ENCODE peak calls at places on chromosomes 11 and 22, in eight cellular contexts. E is cardiac muscle cell, P is bronchial epithelial cell, Z is tibial nerve, C is adrenal gland, F is AG10803, Y is breast epithelium, A is epithelial cell of esophagus. M is an unnamed sample.

GRCh38 chr11:36478700-36479329 is 31.3 kb downstream of the TRAF6 start:
- DNase-seq in E (peak), P (peak), Z (peak), C (peak), F (peak), Y (no peak), A (peak), M (no peak)

GRCh38 chr11:95282337-95282751 is 51.3 kb upstream of the SESN3 start:
- DNase-seq in E (no peak), P (no peak), Z (no peak), C (no peak), F (peak), Y (no peak), A (peak), M (no peak)

GRCh38 chr11:60607483-60607882 is 91.9 kb upstream of the MS4A8 start:
- DNase-seq in E (no peak), P (no peak), Z (no peak), C (no peak), F (no peak), Y (no peak), A (no peak), M (no peak)

GRCh38 chr22:38704568-38705234 is 1.0 kb upstream of the GTPBP1 start:
- DNase-seq in E (no peak), P (no peak), Z (no peak), C (no peak), F (no peak), Y (no peak), A (no peak), M (no peak)

GRCh38 chr11:85089654-85090053 is 537.5 kb downstream of the DLG2 start:
- DNase-seq in E (no peak), P (no peak), Z (no peak), C (no peak), F (no peak), Y (no peak), A (no peak), M (no peak)

GRCh38 chr11:66360406-66361073 is 11.0 kb downstream of the SLC29A2 start:
- DNase-seq in E (no peak), P (no peak), Z (no peak), C (no peak), F (no peak), Y (no peak), A (no peak), M (no peak)

GRCh38 chr11:76622481-76623094 is 48.0 kb downstream of the LRRC32 start:
- DNase-seq in E (no peak), P (no peak), Z (no peak), C (peak), F (no peak), Y (no peak), A (no peak), M (no peak)

GRCh38 chr22:32828150-32828549 is 26.6 kb downstream of the TIMP3 start:
- DNase-seq in E (peak), P (no peak), Z (no peak), C (no peak), F (no peak), Y (no peak), A (no peak), M (no peak)

GRCh38 chr11:6655790-6656580 is at the start of gene DCHS1:
- DNase-seq in E (peak), P (no peak), Z (no peak), C (no peak), F (no peak), Y (no peak), A (no peak), M (no peak)

GRCh38 chr11:63874511-63874910 is 35.6 kb downstream of the MARK2 start:
- DNase-seq in E (peak), P (no peak), Z (no peak), C (no peak), F (no peak), Y (no peak), A (no peak), M (no peak)

GRCh38 chr11:72067266-72067665 is 13.1 kb downstream of the NUMA1 start:
- DNase-seq in E (no peak), P (no peak), Z (no peak), C (no peak), F (no peak), Y (no peak), A (no peak), M (no peak)

GRCh38 chr11:72069787-72070251 is 10.5 kb downstream of the NUMA1 start:
- DNase-seq in E (peak), P (peak), Z (peak), C (peak), F (peak), Y (peak), A (peak), M (peak)

GRCh38 chr11:72069200-72069599 is 11.1 kb downstream of the NUMA1 start:
- DNase-seq in E (no peak), P (no peak), Z (no peak), C (no peak), F (peak), Y (no peak), A (no peak), M (no peak)

GRCh38 chr11:72067676-72068075 is 12.7 kb downstream of the NUMA1 start:
- DNase-seq in E (no peak), P (no peak), Z (no peak), C (no peak), F (no peak), Y (no peak), A (no peak), M (no peak)

DNA sequence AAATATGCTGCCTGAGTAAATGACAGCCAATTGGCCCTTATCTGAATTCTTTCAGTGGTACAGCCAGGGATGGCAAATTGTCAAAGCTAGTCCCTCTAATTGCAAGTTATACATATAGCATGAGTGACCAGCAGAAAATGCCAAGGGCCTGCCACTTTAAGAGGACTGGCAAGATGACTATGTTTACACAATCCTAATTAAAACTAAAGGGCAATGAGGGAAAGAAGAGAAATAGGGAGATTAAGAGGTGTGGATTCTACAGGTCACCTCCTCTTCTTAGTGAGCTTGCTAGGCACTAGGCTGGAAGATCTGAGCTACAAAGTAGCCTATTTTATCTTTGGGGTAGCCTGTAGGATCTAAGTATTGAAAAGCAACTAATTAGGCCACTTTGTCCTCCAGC is 13.5 kb downstream of the NUMA1 start:
- DNase-seq in E (no peak), P (no peak), Z (no peak), C (no peak), F (no peak), Y (no peak), A (no peak), M (no peak)
- H3K4me3 ChIP-seq in E (no peak), P (no peak), Z (no peak), C (no peak), F (no peak), Y (no peak), A (no peak), M (no peak)

DNA sequence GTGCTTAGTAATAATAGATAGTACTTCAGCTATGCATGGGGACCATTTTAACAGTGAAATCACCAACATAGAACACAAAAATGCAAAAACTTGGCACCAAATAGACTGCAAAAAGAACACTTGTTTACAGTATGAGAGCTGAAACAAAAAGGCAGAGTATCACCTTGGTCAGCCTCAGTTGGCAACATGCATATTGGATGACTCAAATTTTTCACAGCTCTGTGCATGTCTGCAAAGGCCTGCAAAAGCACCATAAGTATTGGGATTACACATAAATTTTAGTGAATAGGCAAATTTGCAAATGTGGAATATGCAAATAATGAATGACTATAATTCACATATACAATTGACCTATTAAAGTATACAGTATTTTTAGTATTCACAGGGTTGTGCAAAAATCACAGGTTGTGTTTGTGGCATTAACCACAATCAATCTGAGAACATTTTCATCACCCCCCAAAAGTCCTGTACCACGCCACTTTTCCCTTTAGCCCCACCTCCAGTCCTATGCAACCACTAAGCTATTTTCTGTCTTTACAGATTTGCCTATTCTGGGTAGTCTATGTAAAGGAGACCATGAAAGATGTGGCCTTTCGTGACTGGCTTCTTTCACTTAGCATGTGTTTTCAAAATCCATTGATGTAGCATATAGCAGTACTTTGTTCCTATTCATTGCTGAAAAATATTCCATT is 47.2 kb downstream of the CCDC15 start:
- DNase-seq in E (no peak), P (peak), Z (no peak), C (no peak), F (no peak), Y (no peak), A (peak), M (no peak)
- TF ChIP-seq CTCF in E (no peak), P (no peak), Z (no peak), C (no peak), F (no peak), Y (no peak), A (no peak), M (no peak)

GRCh38 chr22:17085277-17086091 is 684 bp downstream of the IL17RA start:
- DNase-seq in E (no peak), P (no peak), Z (no peak), C (peak), F (no peak), Y (peak), A (peak), M (no peak)

GRCh38 chr22:17084554-17085276 is at the start of gene IL17RA:
- DNase-seq in E (peak), P (peak), Z (peak), C (peak), F (peak), Y (peak), A (peak), M (peak)

GRCh38 chr22:17086750-17087149 is 1.9 kb downstream of the IL17RA start:
- DNase-seq in E (no peak), P (no peak), Z (no peak), C (peak), F (no peak), Y (no peak), A (no peak), M (no peak)

GRCh38 chr22:17087176-17088131 is 2.7 kb downstream of the IL17RA start:
- DNase-seq in E (no peak), P (no peak), Z (no peak), C (peak), F (peak), Y (no peak), A (no peak), M (no peak)

DNA sequence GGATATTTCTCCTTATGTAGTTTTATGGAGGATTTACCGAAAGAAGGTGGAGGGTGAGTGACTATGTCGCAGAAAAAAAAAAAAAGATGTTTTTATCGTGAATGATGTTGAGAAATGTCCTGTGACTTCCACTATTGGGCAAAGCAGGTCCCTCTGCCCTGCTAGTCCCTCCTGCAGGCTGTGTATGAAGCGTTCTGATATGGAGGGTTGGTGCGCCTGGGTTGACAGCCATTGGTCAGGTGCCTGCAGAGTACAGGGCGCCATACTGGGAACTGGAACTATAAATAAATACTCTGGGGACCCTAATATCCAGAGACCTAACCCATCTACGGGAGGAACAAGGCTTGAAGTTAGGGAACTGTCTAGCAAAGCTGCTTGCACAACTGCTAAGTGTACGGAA is 1.5 kb downstream of the IL17RA start:
- DNase-seq in E (no peak), P (no peak), Z (no peak), C (peak), F (no peak), Y (no peak), A (no peak), M (no peak)
- H3K4me3 ChIP-seq in E (no peak), P (peak), Z (peak), C (peak), F (peak), Y (peak), A (peak), M (peak)

GRCh38 chr11:40401132-40401853 is 1058.2 kb downstream of the LRRC4C start:
- DNase-seq in E (no peak), P (no peak), Z (no peak), C (no peak), F (no peak), Y (no peak), A (no peak), M (no peak)
- TF ChIP-seq CTCF in E (no peak), P (no peak), Z (no peak), C (no peak), F (peak), Y (no peak), A (no peak), M (no peak)

GRCh38 chr22:25449781-25450317 is 114.6 kb upstream of the GRK3 start:
- DNase-seq in E (no peak), P (peak), Z (no peak), C (no peak), F (peak), Y (no peak), A (no peak), M (no peak)
- H3K4me3 ChIP-seq in E (peak), P (no peak), Z (no peak), C (no peak), F (no peak), Y (peak), A (no peak), M (no peak)

DNA sequence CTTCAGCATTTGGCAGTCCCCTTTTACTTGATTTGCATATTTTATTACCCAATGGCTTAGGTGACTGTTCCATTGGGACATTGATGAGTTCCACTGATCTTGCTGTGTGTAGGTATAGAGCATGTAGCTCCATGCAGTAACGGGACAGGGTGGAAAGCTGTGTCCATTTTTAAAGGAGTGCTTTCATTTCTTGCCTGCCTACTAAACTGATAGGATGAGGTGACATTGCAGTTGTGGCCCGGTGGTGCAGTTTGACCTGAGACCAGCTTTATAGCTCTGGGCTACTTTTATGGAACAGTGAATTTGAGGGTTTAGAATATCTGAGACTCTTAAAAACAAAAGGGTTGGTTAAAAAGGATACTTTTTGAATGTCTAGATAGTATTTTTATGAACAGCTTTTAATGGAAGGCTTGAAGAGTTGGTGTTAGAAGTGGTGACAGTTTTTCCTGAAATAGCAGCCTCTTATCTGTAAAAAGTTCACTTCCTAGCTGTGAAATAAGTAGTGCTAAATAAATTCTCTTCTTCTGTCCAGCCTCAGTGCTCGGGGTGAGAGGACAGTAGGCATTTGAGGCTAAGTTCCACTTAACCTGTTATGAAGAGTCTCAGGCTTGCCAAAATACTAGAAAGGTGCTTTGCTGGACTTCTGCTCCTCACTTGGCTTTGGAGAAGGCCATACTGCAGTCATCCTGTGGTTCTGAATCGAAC is 27.0 kb downstream of the NAT10 start:
- DNase-seq in E (peak), P (no peak), Z (no peak), C (no peak), F (no peak), Y (no peak), A (no peak), M (no peak)
- TF ChIP-seq CTCF in E (no peak), P (no peak), Z (no peak), C (no peak), F (no peak), Y (no peak), A (no peak), M (no peak)

GRCh38 chr11:20163778-20164133 is 3.5 kb upstream of the DBX1 start:
- DNase-seq in E (peak), P (no peak), Z (no peak), C (no peak), F (no peak), Y (no peak), A (no peak), M (no peak)
- H3K4me3 ChIP-seq in E (peak), P (no peak), Z (peak), C (peak), F (peak), Y (peak), A (no peak), M (peak)

GRCh38 chr22:42902875-42903510 is 45.9 kb upstream of the ARFGAP3 start:
- DNase-seq in E (peak), P (no peak), Z (no peak), C (no peak), F (peak), Y (no peak), A (no peak), M (no peak)
- TF ChIP-seq CTCF in E (no peak), P (no peak), Z (no peak), C (no peak), F (no peak), Y (no peak), A (no peak), M (no peak)

GRCh38 chr11:69012092-69013008 is 696 bp downstream of the MRGPRF start:
- DNase-seq in E (no peak), P (no peak), Z (no peak), C (no peak), F (peak), Y (no peak), A (no peak), M (no peak)

GRCh38 chr11:69011624-69012091 is 1.4 kb downstream of the MRGPRF start:
- DNase-seq in E (no peak), P (no peak), Z (no peak), C (no peak), F (no peak), Y (no peak), A (no peak), M (no peak)

GRCh38 chr11:69014936-69015549 is 2.0 kb upstream of the MRGPRF start:
- DNase-seq in E (no peak), P (no peak), Z (no peak), C (no peak), F (no peak), Y (no peak), A (no peak), M (no peak)

GRCh38 chr11:69013009-69013951 is at the start of gene MRGPRF:
- DNase-seq in E (no peak), P (no peak), Z (peak), C (peak), F (peak), Y (peak), A (no peak), M (peak)

GRCh38 chr11:69014084-69014935 is 1.3 kb upstream of the MRGPRF start:
- DNase-seq in E (peak), P (no peak), Z (no peak), C (peak), F (peak), Y (no peak), A (no peak), M (no peak)
- H3K4me3 ChIP-seq in E (no peak), P (no peak), Z (peak), C (peak), F (peak), Y (peak), A (no peak), M (peak)